ENCODE peak calls at places on chromosomes 1 and 21, in six cellular contexts. One of them, this sample, is unnamed.

GRCh38 chr1:192805832-192806323 is 3.0 kb upstream of the RGS2 start:
- DNase-seq in IMR-90: peak; percentile 91
- DNase-seq in uterus: no peak
- DNase-seq in body of pancreas: no peak
- DNase-seq in stomach: no peak
- DNase-seq in tibial nerve: no peak
- DNase-seq in this sample: peak; percentile 39

GRCh38 chr1:169110691-169111447 is 4.4 kb downstream of the ATP1B1 start:
- DNase-seq in stomach: no peak
- DNase-seq in body of pancreas: no peak
- DNase-seq in IMR-90: peak; percentile 41
- DNase-seq in uterus: no peak
- DNase-seq in tibial nerve: no peak
- DNase-seq in this sample: no peak

GRCh38 chr1:65247419-65248359 is 61.7 kb upstream of the DNAJC6 start:
- DNase-seq in body of pancreas: peak; percentile 31
- DNase-seq in uterus: peak; percentile 19
- DNase-seq in stomach: no peak
- DNase-seq in tibial nerve: no peak
- DNase-seq in IMR-90: peak; percentile 61
- DNase-seq in this sample: no peak

GRCh38 chr1:165073402-165074007 is 283.0 kb downstream of the LMX1A start:
- DNase-seq in IMR-90: peak; percentile 56
- DNase-seq in tibial nerve: no peak
- DNase-seq in body of pancreas: peak; percentile 13
- DNase-seq in stomach: no peak
- DNase-seq in uterus: peak; percentile 33
- DNase-seq in this sample: peak; percentile 19

GRCh38 chr1:19463204-19463803 is 22.0 kb downstream of the CAPZB start:
- DNase-seq in stomach: no peak
- DNase-seq in tibial nerve: no peak
- DNase-seq in uterus: no peak
- DNase-seq in IMR-90: no peak
- DNase-seq in body of pancreas: no peak
- DNase-seq in this sample: no peak

GRCh38 chr1:218496561-218496960 is 151.4 kb downstream of the TGFB2 start:
- DNase-seq in uterus: no peak
- DNase-seq in body of pancreas: no peak
- DNase-seq in tibial nerve: no peak
- DNase-seq in stomach: no peak
- DNase-seq in IMR-90: peak; percentile 100
- DNase-seq in this sample: no peak

GRCh38 chr1:6860401-6860800 is 75.1 kb downstream of the CAMTA1 start:
- DNase-seq in stomach: no peak
- DNase-seq in uterus: no peak
- DNase-seq in tibial nerve: no peak
- DNase-seq in IMR-90: peak; percentile 70
- DNase-seq in body of pancreas: no peak
- DNase-seq in this sample: no peak

GRCh38 chr1:21534674-21535378 is 25.6 kb downstream of the ALPL start:
- DNase-seq in uterus: no peak
- DNase-seq in tibial nerve: no peak
- DNase-seq in stomach: peak; percentile 48
- DNase-seq in IMR-90: peak; percentile 77
- DNase-seq in body of pancreas: peak; percentile 59
- DNase-seq in this sample: peak; percentile 79

GRCh38 chr1:55059302-55060132 is 20.2 kb downstream of the PCSK9 start:
- DNase-seq in IMR-90: no peak
- DNase-seq in body of pancreas: no peak
- DNase-seq in uterus: no peak
- DNase-seq in tibial nerve: no peak
- DNase-seq in stomach: no peak
- DNase-seq in this sample: no peak

GRCh38 chr1:89746424-89747149 is 74.2 kb upstream of the LRRC8D start:
- DNase-seq in stomach: no peak
- DNase-seq in body of pancreas: no peak
- DNase-seq in IMR-90: no peak
- DNase-seq in uterus: no peak
- DNase-seq in tibial nerve: no peak
- DNase-seq in this sample: no peak

GRCh38 chr1:180171691-180172090 is 17.0 kb downstream of the QSOX1 start:
- DNase-seq in IMR-90: no peak
- DNase-seq in tibial nerve: no peak
- DNase-seq in stomach: no peak
- DNase-seq in uterus: no peak
- DNase-seq in body of pancreas: no peak
- DNase-seq in this sample: no peak

GRCh38 chr1:13587256-13588030 is 3.8 kb downstream of the PDPN start:
- DNase-seq in stomach: no peak
- DNase-seq in body of pancreas: no peak
- DNase-seq in IMR-90: no peak
- DNase-seq in tibial nerve: no peak
- DNase-seq in uterus: no peak
- DNase-seq in this sample: peak; percentile 22

GRCh38 chr1:2108213-2108876 is 58.1 kb downstream of the PRKCZ start:
- DNase-seq in tibial nerve: no peak
- DNase-seq in body of pancreas: no peak
- DNase-seq in uterus: no peak
- DNase-seq in stomach: no peak
- DNase-seq in IMR-90: peak; percentile 49
- DNase-seq in this sample: no peak

GRCh38 chr21:41801256-41801655 is 34.4 kb upstream of the RIPK4 start:
- DNase-seq in IMR-90: no peak
- DNase-seq in stomach: no peak
- DNase-seq in body of pancreas: no peak
- DNase-seq in tibial nerve: no peak
- DNase-seq in uterus: no peak
- DNase-seq in this sample: no peak

GRCh38 chr1:205243355-205244191 is 15.8 kb downstream of the TMCC2 start:
- DNase-seq in body of pancreas: no peak
- DNase-seq in stomach: no peak
- DNase-seq in uterus: no peak
- DNase-seq in tibial nerve: no peak
- DNase-seq in IMR-90: no peak
- DNase-seq in this sample: no peak

GRCh38 chr1:39391741-39392679 is 99.4 kb upstream of the BMP8A start:
- DNase-seq in IMR-90: peak; percentile 90
- DNase-seq in tibial nerve: no peak
- DNase-seq in body of pancreas: peak; percentile 40
- DNase-seq in uterus: peak; percentile 38
- DNase-seq in stomach: no peak
- DNase-seq in this sample: no peak

GRCh38 chr1:230310381-230311163 is 115.6 kb downstream of the PGBD5 start:
- DNase-seq in tibial nerve: peak; percentile 64
- DNase-seq in body of pancreas: peak; percentile 81
- DNase-seq in uterus: peak; percentile 79
- DNase-seq in IMR-90: peak; percentile 68
- DNase-seq in stomach: peak; percentile 84
- DNase-seq in this sample: peak; percentile 69

GRCh38 chr1:181452746-181453145 is 30.6 kb upstream of the CACNA1E start:
- DNase-seq in tibial nerve: no peak
- DNase-seq in body of pancreas: no peak
- DNase-seq in IMR-90: no peak
- DNase-seq in uterus: no peak
- DNase-seq in stomach: no peak
- DNase-seq in this sample: peak; percentile 13

GRCh38 chr1:23559136-23559984 is at the start of gene ID3:
- DNase-seq in tibial nerve: peak; percentile 97
- DNase-seq in stomach: peak; percentile 98
- DNase-seq in uterus: peak; percentile 95
- DNase-seq in body of pancreas: peak; percentile 97
- DNase-seq in IMR-90: peak; percentile 96
- DNase-seq in this sample: peak; percentile 98

GRCh38 chr1:23556661-23557470 is 2.4 kb downstream of the ID3 start:
- DNase-seq in IMR-90: peak; percentile 86
- DNase-seq in uterus: no peak
- DNase-seq in stomach: no peak
- DNase-seq in tibial nerve: no peak
- DNase-seq in body of pancreas: peak; percentile 72
- DNase-seq in this sample: no peak

GRCh38 chr1:23557471-23558124 is 1.7 kb downstream of the ID3 start:
- DNase-seq in uterus: no peak
- DNase-seq in stomach: no peak
- DNase-seq in body of pancreas: no peak
- DNase-seq in tibial nerve: no peak
- DNase-seq in IMR-90: peak; percentile 47
- DNase-seq in this sample: no peak

GRCh38 chr1:23558872-23559135 is 497 bp downstream of the ID3 start:
- DNase-seq in tibial nerve: no peak
- DNase-seq in uterus: no peak
- DNase-seq in body of pancreas: no peak
- DNase-seq in IMR-90: no peak
- DNase-seq in stomach: no peak
- DNase-seq in this sample: no peak

DNA sequence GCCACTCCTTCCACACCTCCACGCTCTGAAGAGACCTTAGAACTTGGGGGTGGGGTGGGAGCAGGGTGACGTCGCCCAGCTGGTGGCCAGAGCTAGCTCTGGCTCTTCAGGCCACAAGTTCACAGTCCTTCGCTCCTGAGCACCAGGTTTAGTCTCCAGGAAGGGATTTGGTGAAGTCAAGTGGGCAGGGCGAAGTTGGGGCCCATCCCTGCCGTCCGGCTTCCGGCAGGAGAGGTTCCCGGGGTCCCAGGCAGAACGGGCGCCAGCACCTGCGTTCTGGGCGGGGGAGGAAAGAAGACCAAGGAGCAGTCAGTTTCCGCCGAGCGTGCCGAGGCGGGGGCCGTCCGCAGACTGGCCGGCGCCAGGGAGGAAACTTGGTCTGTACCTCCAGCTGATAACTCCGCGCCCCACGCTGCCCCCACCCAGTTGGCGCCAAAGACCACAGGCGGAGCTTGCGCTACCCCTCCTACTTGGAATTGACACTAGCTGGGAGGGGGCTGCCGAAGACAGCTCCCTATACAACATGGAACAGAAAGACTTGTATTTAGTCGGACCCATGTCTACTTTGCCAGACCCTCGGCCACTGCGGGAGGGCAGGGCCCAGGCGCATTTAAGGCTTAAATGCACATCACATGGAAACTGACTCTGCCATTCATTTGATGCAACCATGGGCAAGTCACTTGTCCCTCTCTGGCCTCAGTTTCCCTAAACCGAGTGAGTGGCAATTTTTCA is 995 bp downstream of the ID3 start:
- DNase-seq in body of pancreas: peak; percentile 94
- DNase-seq in IMR-90: peak; percentile 48
- DNase-seq in uterus: peak; percentile 53
- DNase-seq in tibial nerve: peak; percentile 30
- DNase-seq in stomach: peak; percentile 73
- DNase-seq in this sample: peak; percentile 52
- TF ChIP-seq POLR2A in body of pancreas: peak; percentile 97
- TF ChIP-seq POLR2A in IMR-90: peak; percentile 18
- TF ChIP-seq POLR2A in uterus: peak; percentile 13
- TF ChIP-seq POLR2A in tibial nerve: no peak
- TF ChIP-seq POLR2A in stomach: no peak
- TF ChIP-seq POLR2A in this sample: peak; percentile 48

DNA sequence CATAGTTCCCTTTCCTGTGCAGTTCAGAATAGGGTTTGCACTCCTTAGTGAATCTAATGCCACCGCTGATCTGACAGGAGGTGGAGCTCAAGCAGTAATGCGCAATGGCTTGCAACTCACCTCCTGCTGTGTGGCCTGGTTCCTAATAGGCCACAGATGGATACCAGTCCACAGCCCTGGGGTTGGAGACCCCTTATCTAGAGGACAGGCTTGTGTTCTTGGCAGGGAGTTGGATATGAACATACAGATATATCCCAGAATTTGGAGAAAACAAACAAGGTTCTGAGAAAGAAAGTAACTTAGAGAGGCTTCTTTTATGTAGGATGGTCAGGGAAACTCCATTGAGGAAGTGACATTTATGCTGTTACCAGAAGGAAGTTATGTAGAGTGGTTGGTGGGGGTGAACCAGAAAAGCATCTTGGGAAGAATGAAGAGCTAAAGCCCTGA is 5.1 kb upstream of the PTPRC start:
- DNase-seq in uterus: no peak
- DNase-seq in stomach: no peak
- DNase-seq in tibial nerve: no peak
- DNase-seq in body of pancreas: no peak
- DNase-seq in IMR-90: no peak
- DNase-seq in this sample: no peak
- H3K4me3 ChIP-seq in uterus: no peak overlapping the region
- H3K4me3 ChIP-seq in stomach: no peak overlapping the region
- H3K4me3 ChIP-seq in tibial nerve: no peak overlapping the region
- H3K4me3 ChIP-seq in body of pancreas: no peak overlapping the region
- H3K4me3 ChIP-seq in IMR-90: no peak overlapping the region
- H3K4me3 ChIP-seq in this sample: no peak overlapping the region

GRCh38 chr1:46302091-46303037 is 1.1 kb downstream of the LRRC41 start:
- DNase-seq in body of pancreas: peak; percentile 42
- DNase-seq in uterus: peak; percentile 32
- DNase-seq in stomach: peak; percentile 48
- DNase-seq in IMR-90: peak; percentile 52
- DNase-seq in tibial nerve: no peak
- DNase-seq in this sample: peak; percentile 31

GRCh38 chr1:46303872-46304326 is 401 bp downstream of the UQCRH start:
- DNase-seq in IMR-90: no peak
- DNase-seq in stomach: no peak
- DNase-seq in tibial nerve: no peak
- DNase-seq in body of pancreas: no peak
- DNase-seq in uterus: no peak
- DNase-seq in this sample: no peak

GRCh38 chr1:46300673-46301405 is 2.6 kb downstream of the LRRC41 start:
- DNase-seq in stomach: no peak
- DNase-seq in IMR-90: peak; percentile 41
- DNase-seq in uterus: peak; percentile 33
- DNase-seq in body of pancreas: peak; percentile 24
- DNase-seq in tibial nerve: no peak
- DNase-seq in this sample: peak; percentile 8

GRCh38 chr1:46301406-46302090 is 1.9 kb downstream of the LRRC41 start:
- DNase-seq in uterus: peak; percentile 36
- DNase-seq in body of pancreas: peak; percentile 58
- DNase-seq in tibial nerve: no peak
- DNase-seq in stomach: peak; percentile 44
- DNase-seq in IMR-90: peak; percentile 37
- DNase-seq in this sample: peak; percentile 32

GRCh38 chr1:46303038-46303871 is at the start of the genes LRRC41 and UQCRH:
- DNase-seq in body of pancreas: peak; percentile 95
- DNase-seq in uterus: peak; percentile 94
- DNase-seq in tibial nerve: peak; percentile 87
- DNase-seq in stomach: peak; percentile 96
- DNase-seq in IMR-90: peak; percentile 98
- DNase-seq in this sample: peak; percentile 95
- TF ChIP-seq POLR2A in body of pancreas: peak; percentile 97
- TF ChIP-seq POLR2A in uterus: peak; percentile 70
- TF ChIP-seq POLR2A in tibial nerve: peak; percentile 76
- TF ChIP-seq POLR2A in stomach: peak; percentile 57
- TF ChIP-seq POLR2A in IMR-90: peak; percentile 97
- TF ChIP-seq POLR2A in this sample: peak; percentile 88

DNA sequence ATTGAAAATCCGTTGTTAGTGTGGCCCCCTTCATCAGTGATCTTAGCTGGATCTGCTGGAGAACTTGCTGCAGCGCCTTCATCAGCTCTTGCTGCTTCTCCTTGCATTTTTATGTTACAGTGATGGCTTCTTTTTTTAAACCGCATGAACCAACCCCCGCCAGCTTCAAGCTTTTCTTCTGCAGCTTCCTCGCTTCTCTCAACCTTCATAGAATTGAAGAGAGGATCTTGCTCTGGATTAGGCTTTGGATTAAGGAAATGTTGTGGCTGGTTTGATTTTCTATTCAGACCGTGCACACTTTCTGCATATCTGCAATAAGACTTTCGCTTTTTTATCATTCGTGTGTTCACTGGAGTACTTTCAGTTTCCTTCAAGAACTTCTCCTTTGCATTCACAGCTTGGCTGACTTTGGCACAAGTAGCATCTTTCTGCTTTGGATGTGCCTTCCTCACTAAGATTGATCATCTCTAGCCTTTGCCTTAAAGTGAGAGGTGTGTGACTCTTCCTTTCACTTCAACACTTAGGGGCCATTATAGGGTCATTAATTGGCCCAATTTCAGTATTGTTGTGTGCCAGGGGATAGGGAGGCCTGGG is 13.1 kb downstream of the RNF187 start:
- DNase-seq in IMR-90: no peak
- DNase-seq in uterus: no peak
- DNase-seq in stomach: no peak
- DNase-seq in body of pancreas: no peak
- DNase-seq in tibial nerve: no peak
- DNase-seq in this sample: no peak
- H3K4me3 ChIP-seq in IMR-90: no peak overlapping the region
- H3K4me3 ChIP-seq in uterus: no peak overlapping the region
- H3K4me3 ChIP-seq in stomach: no peak overlapping the region
- H3K4me3 ChIP-seq in body of pancreas: no peak overlapping the region
- H3K4me3 ChIP-seq in tibial nerve: peak overlapping the region; percentile 14
- H3K4me3 ChIP-seq in this sample: no peak overlapping the region

This sample was measured in prostate gland.